ENCODE peak calls at places on chromosomes 5 and 9, in five cellular contexts. T is adrenal gland, G is hepatocyte, A is right cardiac atrium, D is stomach. F is an unnamed sample. For H3K4me1, the result is how much of the 10 kb centered on the place peaks cover.

GRCh38 chr5:167871091-167871490 is 420.4 kb upstream of the WWC1 start:
- DNase-seq in T (no peak), G (no peak), D (no peak), A (no peak), F (no peak)

GRCh38 chr9:106718996-106719395 is 144.0 kb upstream of the ZNF462 start:
- DNase-seq in A (no peak), G (no peak), D (no peak), T (no peak), F (no peak)

GRCh38 chr9:63817622-63818518 is 1467.1 kb downstream of the FOXD4L5 start:
- DNase-seq in T (peak), D (peak), A (peak), G (peak), F (peak)

GRCh38 chr5:56481147-56481997 is 248.2 kb upstream of the ANKRD55 start:
- DNase-seq in D (peak), A (peak), G (peak), T (peak), F (peak)

GRCh38 chr5:149839761-149840160 is 104.8 kb downstream of the PDE6A start:
- DNase-seq in D (no peak), A (no peak), G (no peak), T (peak), F (no peak)

GRCh38 chr5:124263172-124263571 is 483.3 kb downstream of the ZNF608 start:
- DNase-seq in A (no peak), G (no peak), T (no peak), D (no peak), F (no peak)

GRCh38 chr5:116947691-116948528 is 373.3 kb upstream of the SEMA6A start:
- DNase-seq in D (peak), T (peak), G (peak), A (peak), F (peak)

GRCh38 chr5:76252437-76252836 is 150.6 kb upstream of the IQGAP2 start:
- DNase-seq in G (no peak), D (no peak), T (no peak), A (no peak), F (no peak)

GRCh38 chr5:167573274-167574127 is 717.9 kb upstream of the WWC1 start:
- DNase-seq in A (peak), D (no peak), T (peak), G (peak), F (no peak)

GRCh38 chr5:65366655-65367054 is 115.1 kb downstream of the ADAMTS6 start:
- DNase-seq in A (peak), T (no peak), D (no peak), G (no peak), F (no peak)

GRCh38 chr9:96025995-96026572 is 150.6 kb downstream of the ERCC6L2 start:
- DNase-seq in T (no peak), A (peak), D (no peak), G (peak), F (peak)

GRCh38 chr5:38323645-38324295 is 65.4 kb downstream of the EGFLAM start:
- DNase-seq in A (no peak), G (peak), D (no peak), T (no peak), F (no peak)

GRCh38 chr5:146825033-146825432 is 53.5 kb downstream of the PPP2R2B start:
- DNase-seq in T (peak), A (peak), D (no peak), G (peak), F (no peak)

GRCh38 chr9:14347408-14348224 is 33.7 kb upstream of the NFIB start:
- DNase-seq in G (no peak), A (peak), T (peak), D (no peak), F (no peak)

GRCh38 chr5:6704361-6704851 is 8.8 kb upstream of the TENT4A start:
- DNase-seq in D (no peak), A (peak), T (peak), G (peak), F (no peak)

GRCh38 chr9:38181216-38181615 is 112.2 kb upstream of the SHB start:
- DNase-seq in G (no peak), T (no peak), D (no peak), A (no peak), F (no peak)

GRCh38 chr5:166992874-166993722 is 1298.3 kb upstream of the WWC1 start:
- DNase-seq in D (no peak), A (no peak), T (no peak), G (no peak), F (no peak)

GRCh38 chr9:83034587-83034986 is 28.4 kb downstream of the RASEF start:
- DNase-seq in A (no peak), G (no peak), T (no peak), D (no peak), F (no peak)

DNA sequence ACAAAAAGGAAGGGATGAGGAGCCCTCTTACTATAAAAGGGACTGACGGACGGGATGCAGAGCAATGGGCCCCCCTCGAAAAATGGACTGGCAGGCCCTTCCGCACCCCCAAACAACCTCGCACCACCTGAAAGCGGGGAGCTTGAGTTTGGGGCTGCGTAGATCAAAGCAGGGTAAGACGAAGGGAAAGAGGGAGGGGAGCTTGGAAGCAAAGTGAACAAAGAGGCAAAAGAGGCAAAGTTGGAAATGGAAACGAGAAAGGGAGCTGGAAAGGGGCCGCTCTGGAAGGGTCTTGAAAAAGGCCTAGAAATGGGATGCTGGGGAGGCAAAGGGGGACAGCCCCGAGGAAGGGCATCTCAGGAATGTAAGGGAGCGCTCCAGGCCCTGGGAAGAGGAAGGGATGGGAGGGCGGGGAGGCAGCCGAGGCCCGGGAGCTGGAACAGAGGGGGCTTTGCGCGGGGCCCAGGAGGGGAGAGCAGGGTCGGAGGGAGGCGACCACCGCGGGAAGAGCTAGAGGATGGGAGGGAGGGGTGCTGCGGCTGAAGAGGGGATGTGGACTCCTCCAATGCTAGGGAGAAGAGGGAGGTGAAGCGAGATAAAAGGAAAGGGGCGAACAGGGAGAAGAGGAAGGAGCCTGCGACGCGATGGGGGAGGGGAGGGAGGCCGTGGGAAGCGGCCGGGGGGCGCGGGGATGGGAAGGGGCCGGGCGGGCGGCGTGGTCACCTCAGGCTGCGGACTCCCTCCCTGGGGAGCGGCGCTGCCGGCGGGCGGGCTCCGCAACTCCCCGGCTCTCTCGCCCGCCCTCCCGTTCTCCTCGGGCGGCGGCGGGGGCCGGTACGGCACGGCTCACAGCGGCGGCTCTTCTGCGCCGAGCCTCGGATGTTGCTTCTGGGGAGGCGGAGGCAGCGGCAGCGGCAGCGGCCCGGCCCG is 580 bp downstream of the RNF145 start:
- DNase-seq in A (peak), G (peak), D (peak), T (peak), F (peak)
- H3K4me3 ChIP-seq in A (peak), G (peak), D (peak), T (peak), F (peak)

GRCh38 chr9:134553061-134553891 is 88.3 kb upstream of the COL5A1 start:
- DNase-seq in A (no peak), G (no peak), T (no peak), D (no peak), F (peak)
- H3K4me1 ChIP-seq in A (under half), G (under half), T (under half), D (under half), F (under half)

GRCh38 chr5:96880402-96881164 is 4.3 kb downstream of the ERAP2 start:
- DNase-seq in A (no peak), T (no peak), D (no peak), G (no peak), F (no peak)
- H3K4me3 ChIP-seq in A (no peak), T (no peak), D (no peak), G (no peak), F (no peak)

DNA sequence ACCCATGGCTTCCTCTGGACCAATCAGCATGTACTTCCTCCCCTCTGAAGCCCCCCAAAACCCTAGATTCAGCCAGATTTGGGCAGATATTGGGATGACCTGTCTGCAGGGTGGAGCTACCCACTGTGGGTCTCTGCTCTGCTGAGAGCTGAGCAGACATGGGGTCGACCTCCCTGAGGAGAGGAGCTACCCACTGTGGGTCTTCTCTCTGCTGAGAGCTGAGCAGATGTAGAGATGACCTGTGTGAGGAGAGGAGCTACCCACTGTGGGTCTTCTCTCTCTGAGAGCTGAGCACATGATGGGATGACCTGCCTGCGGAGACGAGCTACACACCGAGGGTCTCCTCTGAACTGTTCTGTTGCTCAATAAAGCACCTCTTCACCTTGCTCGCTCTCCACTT is 89.6 kb downstream of the CAVIN4 start:
- DNase-seq in A (no peak), T (no peak), D (no peak), G (no peak), F (no peak)
- H3K4me1 ChIP-seq in A (under half), T (under half), D (under half), G (under half), F (under half)

DNA sequence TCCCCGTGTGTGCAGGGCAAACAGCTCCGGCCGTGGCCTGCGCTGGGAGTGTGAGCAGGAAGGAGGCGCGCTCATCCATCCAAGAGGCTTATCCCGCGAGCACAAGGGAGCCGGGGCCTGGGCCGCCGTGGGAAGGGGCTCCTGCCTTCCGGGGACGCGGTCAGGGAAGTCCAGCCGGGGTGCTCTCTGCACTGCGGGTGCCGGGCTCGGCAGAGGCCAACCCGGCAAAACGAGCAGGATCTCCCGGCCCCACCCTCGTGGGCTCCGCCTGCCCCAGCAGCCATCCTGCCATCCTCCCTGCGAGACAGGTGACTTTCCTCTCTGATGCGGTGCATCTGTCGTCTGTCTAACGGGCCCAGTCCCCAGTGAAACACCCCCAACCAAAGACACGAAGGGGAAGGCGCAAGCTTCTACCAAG is 244.2 kb downstream of the AUH start:
- DNase-seq in A (peak), D (no peak), T (no peak), G (no peak), F (no peak)
- H3K4me3 ChIP-seq in A (no peak), D (no peak), T (no peak), G (no peak), F (no peak)

F was measured in BE2C.